ENCODE peak calls at places on chromosomes 4 and X, in six cellular contexts. One of them, this sample, is unnamed.

GRCh38 chr4:81723927-81724587 is 252.3 kb upstream of the RASGEF1B start:
- DNase-seq in fibroblast of lung: peak; percentile 12
- DNase-seq in kidney epithelial cell: no peak
- DNase-seq in tibial nerve: peak; percentile 24
- DNase-seq in body of pancreas: peak; percentile 49
- DNase-seq in aorta: no peak
- DNase-seq in this sample: peak; percentile 2

GRCh38 chr4:42364654-42365053 is 32.6 kb upstream of the SHISA3 start:
- DNase-seq in aorta: no peak
- DNase-seq in kidney epithelial cell: no peak
- DNase-seq in tibial nerve: no peak
- DNase-seq in fibroblast of lung: no peak
- DNase-seq in body of pancreas: no peak
- DNase-seq in this sample: no peak

GRCh38 chrX:118350221-118350620 is 4.3 kb downstream of the WDR44 start:
- DNase-seq in body of pancreas: no peak
- DNase-seq in fibroblast of lung: peak; percentile 42
- DNase-seq in kidney epithelial cell: no peak
- DNase-seq in aorta: no peak
- DNase-seq in tibial nerve: no peak
- DNase-seq in this sample: no peak

GRCh38 chr4:173532725-173533511 is 2.9 kb upstream of the HAND2 start:
- DNase-seq in fibroblast of lung: no peak
- DNase-seq in tibial nerve: no peak
- DNase-seq in body of pancreas: no peak
- DNase-seq in aorta: no peak
- DNase-seq in kidney epithelial cell: no peak
- DNase-seq in this sample: no peak

GRCh38 chr4:8173641-8174242 is 15.1 kb upstream of the ABLIM2 start:
- DNase-seq in aorta: no peak
- DNase-seq in tibial nerve: no peak
- DNase-seq in body of pancreas: no peak
- DNase-seq in kidney epithelial cell: no peak
- DNase-seq in fibroblast of lung: no peak
- DNase-seq in this sample: no peak

GRCh38 chrX:39176105-39176504 is 374.8 kb downstream of the MID1IP1 start:
- DNase-seq in kidney epithelial cell: no peak
- DNase-seq in tibial nerve: no peak
- DNase-seq in aorta: no peak
- DNase-seq in fibroblast of lung: no peak
- DNase-seq in body of pancreas: no peak
- DNase-seq in this sample: no peak

GRCh38 chr4:41883988-41884737 is 51.1 kb upstream of the TMEM33 start:
- DNase-seq in aorta: no peak
- DNase-seq in fibroblast of lung: no peak
- DNase-seq in kidney epithelial cell: no peak
- DNase-seq in body of pancreas: no peak
- DNase-seq in tibial nerve: no peak
- DNase-seq in this sample: no peak

GRCh38 chrX:70834587-70834986 is 73.9 kb downstream of the TEX11 start:
- DNase-seq in aorta: no peak
- DNase-seq in body of pancreas: no peak
- DNase-seq in tibial nerve: no peak
- DNase-seq in kidney epithelial cell: no peak
- DNase-seq in fibroblast of lung: no peak
- DNase-seq in this sample: no peak

GRCh38 chrX:790031-790430 is 159.4 kb downstream of the SHOX start:
- DNase-seq in body of pancreas: no peak
- DNase-seq in kidney epithelial cell: no peak
- DNase-seq in aorta: no peak
- DNase-seq in tibial nerve: no peak
- DNase-seq in fibroblast of lung: no peak
- DNase-seq in this sample: no peak

GRCh38 chr4:39169426-39169825 is 12.9 kb upstream of the WDR19 start:
- DNase-seq in kidney epithelial cell: no peak
- DNase-seq in body of pancreas: no peak
- DNase-seq in aorta: no peak
- DNase-seq in tibial nerve: no peak
- DNase-seq in fibroblast of lung: no peak
- DNase-seq in this sample: peak; percentile 11

GRCh38 chr4:104574371-104574770 is 79.7 kb upstream of the CXXC4 start:
- DNase-seq in tibial nerve: no peak
- DNase-seq in kidney epithelial cell: no peak
- DNase-seq in body of pancreas: no peak
- DNase-seq in aorta: no peak
- DNase-seq in fibroblast of lung: no peak
- DNase-seq in this sample: no peak

GRCh38 chrX:133294126-133294525 is 76.0 kb upstream of the TFDP3 start:
- DNase-seq in fibroblast of lung: peak; percentile 31
- DNase-seq in aorta: no peak
- DNase-seq in tibial nerve: no peak
- DNase-seq in kidney epithelial cell: no peak
- DNase-seq in body of pancreas: no peak
- DNase-seq in this sample: no peak

GRCh38 chr4:180669637-180670036 is 1573.6 kb upstream of the TENM3 start:
- DNase-seq in kidney epithelial cell: peak; percentile 93
- DNase-seq in aorta: no peak
- DNase-seq in fibroblast of lung: no peak
- DNase-seq in tibial nerve: no peak
- DNase-seq in body of pancreas: no peak
- DNase-seq in this sample: peak; percentile 82

GRCh38 chr4:112015960-112016359 is 129.3 kb upstream of the FAM241A start:
- DNase-seq in body of pancreas: no peak
- DNase-seq in tibial nerve: no peak
- DNase-seq in aorta: no peak
- DNase-seq in kidney epithelial cell: no peak
- DNase-seq in fibroblast of lung: no peak
- DNase-seq in this sample: no peak

GRCh38 chr4:8647626-8648025 is 55.1 kb downstream of the CPZ start:
- DNase-seq in kidney epithelial cell: no peak
- DNase-seq in tibial nerve: no peak
- DNase-seq in body of pancreas: no peak
- DNase-seq in aorta: no peak
- DNase-seq in fibroblast of lung: no peak
- DNase-seq in this sample: no peak

GRCh38 chr4:23981328-23981727 is 91.5 kb upstream of the PPARGC1A start:
- DNase-seq in body of pancreas: no peak
- DNase-seq in tibial nerve: no peak
- DNase-seq in kidney epithelial cell: peak; percentile 29
- DNase-seq in fibroblast of lung: no peak
- DNase-seq in aorta: no peak
- DNase-seq in this sample: peak; percentile 23

GRCh38 chr4:30868257-30868656 is 148.1 kb downstream of the PCDH7 start:
- DNase-seq in fibroblast of lung: peak; percentile 67
- DNase-seq in aorta: no peak
- DNase-seq in kidney epithelial cell: no peak
- DNase-seq in tibial nerve: no peak
- DNase-seq in body of pancreas: no peak
- DNase-seq in this sample: no peak

GRCh38 chr4:30867427-30867826 is 147.3 kb downstream of the PCDH7 start:
- DNase-seq in aorta: peak; percentile 62
- DNase-seq in body of pancreas: no peak
- DNase-seq in tibial nerve: no peak
- DNase-seq in fibroblast of lung: no peak
- DNase-seq in kidney epithelial cell: no peak
- DNase-seq in this sample: no peak

GRCh38 chr4:30866907-30867306 is 146.7 kb downstream of the PCDH7 start:
- DNase-seq in kidney epithelial cell: peak; percentile 23
- DNase-seq in body of pancreas: no peak
- DNase-seq in aorta: no peak
- DNase-seq in fibroblast of lung: no peak
- DNase-seq in tibial nerve: no peak
- DNase-seq in this sample: no peak

GRCh38 chr4:30865676-30866075 is 145.5 kb downstream of the PCDH7 start:
- DNase-seq in kidney epithelial cell: no peak
- DNase-seq in body of pancreas: no peak
- DNase-seq in tibial nerve: no peak
- DNase-seq in fibroblast of lung: peak; percentile 44
- DNase-seq in aorta: no peak
- DNase-seq in this sample: no peak

DNA sequence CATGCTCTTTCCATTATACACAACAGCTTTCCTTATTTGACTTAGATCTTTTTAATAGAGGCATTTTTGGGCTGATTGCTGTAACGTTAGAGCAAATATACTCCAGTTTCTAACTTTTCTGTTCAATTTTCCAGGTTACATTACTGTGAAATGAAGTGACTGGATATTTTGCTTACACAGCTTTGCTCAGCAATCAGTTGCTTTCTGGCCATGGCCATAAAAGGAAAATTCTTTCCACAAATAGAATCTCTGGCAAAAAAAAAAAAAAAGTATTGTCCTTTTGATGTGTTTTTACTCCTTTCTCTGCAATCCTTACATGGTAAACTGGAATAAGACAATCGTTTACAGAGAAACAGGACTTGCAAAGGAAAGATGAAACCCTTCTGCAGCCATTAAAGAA is 146.3 kb downstream of the PCDH7 start:
- DNase-seq in kidney epithelial cell: no peak
- DNase-seq in body of pancreas: no peak
- DNase-seq in tibial nerve: no peak
- DNase-seq in fibroblast of lung: peak; percentile 60
- DNase-seq in aorta: no peak
- DNase-seq in this sample: no peak
- H3K4me3 ChIP-seq in kidney epithelial cell: no peak overlapping the region
- H3K4me3 ChIP-seq in body of pancreas: no peak overlapping the region
- H3K4me3 ChIP-seq in tibial nerve: no peak overlapping the region
- H3K4me3 ChIP-seq in fibroblast of lung: no peak overlapping the region
- H3K4me3 ChIP-seq in aorta: peak overlapping the region; percentile 59
- H3K4me3 ChIP-seq in this sample: no peak overlapping the region

GRCh38 chrX:150361777-150362351 is 1.3 kb upstream of the MAMLD1 start:
- DNase-seq in fibroblast of lung: no peak
- DNase-seq in aorta: peak; percentile 55
- DNase-seq in tibial nerve: no peak
- DNase-seq in kidney epithelial cell: no peak
- DNase-seq in body of pancreas: peak; percentile 43
- DNase-seq in this sample: no peak
- H3K4me3 ChIP-seq in fibroblast of lung: peak overlapping the region; percentile 67
- H3K4me3 ChIP-seq in aorta: no peak overlapping the region
- H3K4me3 ChIP-seq in tibial nerve: peak overlapping the region; percentile 72
- H3K4me3 ChIP-seq in kidney epithelial cell: peak overlapping the region; percentile 64
- H3K4me3 ChIP-seq in body of pancreas: no peak overlapping the region
- H3K4me3 ChIP-seq in this sample: peak overlapping the region; percentile 51

GRCh38 chr4:166308589-166308988 is 435.6 kb downstream of the TLL1 start:
- DNase-seq in body of pancreas: no peak
- DNase-seq in fibroblast of lung: no peak
- DNase-seq in kidney epithelial cell: no peak
- DNase-seq in tibial nerve: no peak
- DNase-seq in aorta: no peak
- DNase-seq in this sample: no peak
- H3K4me3 ChIP-seq in body of pancreas: no peak overlapping the region
- H3K4me3 ChIP-seq in fibroblast of lung: no peak overlapping the region
- H3K4me3 ChIP-seq in kidney epithelial cell: no peak overlapping the region
- H3K4me3 ChIP-seq in tibial nerve: no peak overlapping the region
- H3K4me3 ChIP-seq in aorta: no peak overlapping the region
- H3K4me3 ChIP-seq in this sample: no peak overlapping the region

DNA sequence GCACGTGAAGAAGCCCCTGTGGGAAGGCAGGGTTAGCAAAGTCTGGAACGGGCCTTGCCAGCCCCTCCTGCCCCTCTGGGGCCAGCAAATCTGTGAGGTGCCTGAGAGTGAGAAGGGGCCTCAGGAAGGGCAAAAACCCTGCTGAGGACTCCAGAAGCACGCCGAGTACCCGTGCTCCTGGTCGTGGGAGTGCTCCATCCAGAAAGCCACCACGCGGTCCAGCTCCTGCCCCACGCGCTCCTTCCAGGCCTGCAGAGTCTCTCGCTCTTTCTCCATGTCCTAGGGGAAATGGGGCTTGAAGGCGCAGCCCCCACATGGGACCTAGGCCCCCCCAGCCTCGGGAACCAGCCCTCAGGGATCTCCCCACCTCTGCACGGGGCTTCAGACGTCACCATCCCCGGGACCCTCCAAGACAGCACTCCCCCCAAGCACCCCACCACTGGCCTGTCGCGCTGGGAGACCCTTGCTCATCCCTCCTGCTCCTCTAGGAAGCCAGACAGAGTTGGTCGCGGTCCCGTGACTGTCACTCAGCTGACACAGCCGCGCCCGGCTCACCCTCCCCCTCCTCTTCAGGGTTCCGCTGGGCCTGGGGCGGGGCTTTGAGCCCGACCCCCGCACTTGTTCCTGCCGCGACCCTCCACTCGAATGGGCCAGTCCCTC is at the start of gene RENBP:
- DNase-seq in kidney epithelial cell: no peak
- DNase-seq in fibroblast of lung: no peak
- DNase-seq in body of pancreas: no peak
- DNase-seq in tibial nerve: peak; percentile 32
- DNase-seq in aorta: peak; percentile 79
- DNase-seq in this sample: no peak
- H3K4me3 ChIP-seq in kidney epithelial cell: peak within 1 kb of the TSS; percentile 20
- H3K4me3 ChIP-seq in fibroblast of lung: no peak within 1 kb of the TSS
- H3K4me3 ChIP-seq in body of pancreas: no peak within 1 kb of the TSS
- H3K4me3 ChIP-seq in tibial nerve: peak within 1 kb of the TSS; percentile 54
- H3K4me3 ChIP-seq in aorta: no peak within 1 kb of the TSS
- H3K4me3 ChIP-seq in this sample: no peak within 1 kb of the TSS

This sample was measured in astrocyte of the cerebellum.